ENCODE peak calls at places on chromosomes 4 and X, in eight cellular contexts. One of them, this sample, is unnamed.

GRCh38 chrX:129980540-129981206 is 1.8 kb upstream of the BCORL1 start:
- DNase-seq in cardiac muscle cell: peak; percentile 47
- DNase-seq in fibroblast of lung: no peak
- DNase-seq in Peyer's patch: peak; percentile 73
- DNase-seq in thyroid gland: peak; percentile 88
- DNase-seq in GM23248: peak; percentile 35
- DNase-seq in HCT116: no peak
- DNase-seq in brain microvascular endothelial cell: no peak
- DNase-seq in this sample: peak; percentile 45

GRCh38 chr4:67861513-67861912 is 22.3 kb downstream of the TMPRSS11D start:
- DNase-seq in HCT116: no peak
- DNase-seq in fibroblast of lung: no peak
- DNase-seq in Peyer's patch: no peak
- DNase-seq in thyroid gland: no peak
- DNase-seq in GM23248: peak; percentile 32
- DNase-seq in cardiac muscle cell: no peak
- DNase-seq in brain microvascular endothelial cell: no peak
- DNase-seq in this sample: no peak

GRCh38 chr4:15848191-15848842 is 70.2 kb downstream of the CD38 start:
- DNase-seq in GM23248: no peak
- DNase-seq in brain microvascular endothelial cell: no peak
- DNase-seq in fibroblast of lung: no peak
- DNase-seq in cardiac muscle cell: no peak
- DNase-seq in HCT116: peak; percentile 10
- DNase-seq in Peyer's patch: no peak
- DNase-seq in thyroid gland: no peak
- DNase-seq in this sample: no peak

GRCh38 chrX:7068939-7069367 is 78.6 kb upstream of the STS start:
- DNase-seq in brain microvascular endothelial cell: peak; percentile 67
- DNase-seq in GM23248: peak; percentile 3
- DNase-seq in HCT116: no peak
- DNase-seq in fibroblast of lung: no peak
- DNase-seq in cardiac muscle cell: peak; percentile 13
- DNase-seq in thyroid gland: no peak
- DNase-seq in Peyer's patch: peak; percentile 53
- DNase-seq in this sample: no peak

GRCh38 chrX:28022371-28022770 is 41.1 kb upstream of the DCAF8L1 start:
- DNase-seq in brain microvascular endothelial cell: no peak
- DNase-seq in GM23248: no peak
- DNase-seq in cardiac muscle cell: peak; percentile 0
- DNase-seq in fibroblast of lung: no peak
- DNase-seq in HCT116: no peak
- DNase-seq in thyroid gland: no peak
- DNase-seq in Peyer's patch: no peak
- DNase-seq in this sample: no peak

GRCh38 chrX:37786666-37787337 is 6.9 kb downstream of the CYBB start:
- DNase-seq in Peyer's patch: no peak
- DNase-seq in HCT116: no peak
- DNase-seq in thyroid gland: no peak
- DNase-seq in brain microvascular endothelial cell: no peak
- DNase-seq in cardiac muscle cell: no peak
- DNase-seq in GM23248: no peak
- DNase-seq in fibroblast of lung: no peak
- DNase-seq in this sample: peak; percentile 9

GRCh38 chrX:12210921-12211320 is 72.6 kb downstream of the FRMPD4 start:
- DNase-seq in thyroid gland: no peak
- DNase-seq in GM23248: peak; percentile 6
- DNase-seq in HCT116: no peak
- DNase-seq in fibroblast of lung: no peak
- DNase-seq in cardiac muscle cell: peak; percentile 11
- DNase-seq in Peyer's patch: no peak
- DNase-seq in brain microvascular endothelial cell: no peak
- DNase-seq in this sample: no peak

GRCh38 chr4:187301923-187302322 is 578.3 kb upstream of the FAT1 start:
- DNase-seq in Peyer's patch: no peak
- DNase-seq in thyroid gland: no peak
- DNase-seq in brain microvascular endothelial cell: no peak
- DNase-seq in fibroblast of lung: no peak
- DNase-seq in cardiac muscle cell: no peak
- DNase-seq in GM23248: no peak
- DNase-seq in HCT116: no peak
- DNase-seq in this sample: no peak

GRCh38 chr4:76386566-76387305 is 34.2 kb downstream of the CCDC158 start:
- DNase-seq in brain microvascular endothelial cell: no peak
- DNase-seq in HCT116: no peak
- DNase-seq in thyroid gland: no peak
- DNase-seq in fibroblast of lung: peak; percentile 7
- DNase-seq in cardiac muscle cell: peak; percentile 35
- DNase-seq in GM23248: no peak
- DNase-seq in Peyer's patch: no peak
- DNase-seq in this sample: no peak

GRCh38 chr4:182875471-182875870 is 41.7 kb downstream of the DCTD start:
- DNase-seq in thyroid gland: no peak
- DNase-seq in Peyer's patch: no peak
- DNase-seq in HCT116: no peak
- DNase-seq in cardiac muscle cell: no peak
- DNase-seq in brain microvascular endothelial cell: no peak
- DNase-seq in GM23248: no peak
- DNase-seq in fibroblast of lung: no peak
- DNase-seq in this sample: no peak

GRCh38 chr4:17186916-17187315 is 288.5 kb upstream of the LDB2 start:
- DNase-seq in thyroid gland: no peak
- DNase-seq in fibroblast of lung: no peak
- DNase-seq in cardiac muscle cell: no peak
- DNase-seq in GM23248: no peak
- DNase-seq in Peyer's patch: no peak
- DNase-seq in brain microvascular endothelial cell: no peak
- DNase-seq in HCT116: no peak
- DNase-seq in this sample: no peak

GRCh38 chrX:2430265-2430825 is 70.4 kb downstream of the DHRSX start:
- DNase-seq in brain microvascular endothelial cell: no peak
- DNase-seq in thyroid gland: no peak
- DNase-seq in HCT116: no peak
- DNase-seq in cardiac muscle cell: no peak
- DNase-seq in Peyer's patch: no peak
- DNase-seq in fibroblast of lung: peak; percentile 33
- DNase-seq in GM23248: no peak
- DNase-seq in this sample: no peak

GRCh38 chr4:41540687-41541086 is 2.7 kb downstream of the LIMCH1 start:
- DNase-seq in Peyer's patch: no peak
- DNase-seq in GM23248: no peak
- DNase-seq in cardiac muscle cell: no peak
- DNase-seq in thyroid gland: peak; percentile 72
- DNase-seq in brain microvascular endothelial cell: no peak
- DNase-seq in HCT116: no peak
- DNase-seq in fibroblast of lung: no peak
- DNase-seq in this sample: no peak

GRCh38 chr4:41538887-41539498 is 1.0 kb downstream of the LIMCH1 start:
- DNase-seq in brain microvascular endothelial cell: no peak
- DNase-seq in fibroblast of lung: no peak
- DNase-seq in cardiac muscle cell: no peak
- DNase-seq in thyroid gland: no peak
- DNase-seq in GM23248: peak; percentile 37
- DNase-seq in HCT116: no peak
- DNase-seq in Peyer's patch: no peak
- DNase-seq in this sample: no peak

GRCh38 chr4:41541697-41542096 is 3.7 kb downstream of the LIMCH1 start:
- DNase-seq in GM23248: peak; percentile 33
- DNase-seq in fibroblast of lung: peak; percentile 28
- DNase-seq in Peyer's patch: no peak
- DNase-seq in HCT116: no peak
- DNase-seq in brain microvascular endothelial cell: no peak
- DNase-seq in thyroid gland: no peak
- DNase-seq in cardiac muscle cell: peak; percentile 47
- DNase-seq in this sample: no peak

GRCh38 chr4:41538017-41538733 is at the start of gene LIMCH1:
- DNase-seq in Peyer's patch: peak; percentile 48
- DNase-seq in fibroblast of lung: peak; percentile 47
- DNase-seq in thyroid gland: peak; percentile 63
- DNase-seq in GM23248: peak; percentile 59
- DNase-seq in brain microvascular endothelial cell: no peak
- DNase-seq in HCT116: no peak
- DNase-seq in cardiac muscle cell: no peak
- DNase-seq in this sample: no peak

DNA sequence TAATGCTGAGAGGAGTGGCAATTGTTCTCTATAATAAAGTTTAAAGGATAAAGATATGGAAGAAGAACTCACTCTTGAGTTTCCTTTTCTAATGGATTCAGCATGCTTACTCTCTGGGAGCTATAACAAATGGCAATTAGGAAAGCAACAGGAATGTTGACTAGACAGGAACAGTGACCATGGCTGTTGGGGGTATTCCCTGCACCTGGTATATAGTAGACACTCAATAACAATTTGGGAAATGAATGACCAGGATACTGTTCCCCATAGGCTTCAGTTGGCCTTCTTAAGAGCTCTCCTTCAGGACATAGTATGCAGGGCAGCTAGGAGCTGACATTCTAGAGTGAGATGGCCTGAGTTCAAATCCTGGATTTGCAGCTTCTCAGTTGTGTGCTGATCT is 1.8 kb downstream of the LIMCH1 start:
- DNase-seq in GM23248: no peak
- DNase-seq in brain microvascular endothelial cell: no peak
- DNase-seq in HCT116: no peak
- DNase-seq in cardiac muscle cell: no peak
- DNase-seq in Peyer's patch: no peak
- DNase-seq in thyroid gland: no peak
- DNase-seq in fibroblast of lung: no peak
- DNase-seq in this sample: no peak
- H3K27ac ChIP-seq in GM23248: no peak overlapping the region
- H3K27ac ChIP-seq in brain microvascular endothelial cell: no peak overlapping the region
- H3K27ac ChIP-seq in HCT116: no peak overlapping the region
- H3K27ac ChIP-seq in cardiac muscle cell: no peak overlapping the region
- H3K27ac ChIP-seq in Peyer's patch: no peak overlapping the region
- H3K27ac ChIP-seq in thyroid gland: no peak overlapping the region
- H3K27ac ChIP-seq in fibroblast of lung: no peak overlapping the region
- H3K27ac ChIP-seq in this sample: no peak overlapping the region

GRCh38 chrX:19377799-19378198 is 34.1 kb downstream of the PDHA1 start:
- DNase-seq in HCT116: no peak
- DNase-seq in Peyer's patch: peak; percentile 37
- DNase-seq in GM23248: no peak
- DNase-seq in cardiac muscle cell: no peak
- DNase-seq in fibroblast of lung: no peak
- DNase-seq in brain microvascular endothelial cell: no peak
- DNase-seq in thyroid gland: no peak
- DNase-seq in this sample: no peak

GRCh38 chrX:19375546-19375945 is 31.8 kb downstream of the PDHA1 start:
- DNase-seq in thyroid gland: no peak
- DNase-seq in brain microvascular endothelial cell: no peak
- DNase-seq in fibroblast of lung: no peak
- DNase-seq in cardiac muscle cell: no peak
- DNase-seq in Peyer's patch: no peak
- DNase-seq in GM23248: no peak
- DNase-seq in HCT116: no peak
- DNase-seq in this sample: no peak

GRCh38 chrX:19372170-19373033 is 28.7 kb downstream of the PDHA1 start:
- DNase-seq in Peyer's patch: peak; percentile 81
- DNase-seq in cardiac muscle cell: peak; percentile 75
- DNase-seq in HCT116: peak; percentile 15
- DNase-seq in GM23248: peak; percentile 78
- DNase-seq in thyroid gland: peak; percentile 66
- DNase-seq in brain microvascular endothelial cell: peak; percentile 64
- DNase-seq in fibroblast of lung: peak; percentile 66
- DNase-seq in this sample: peak; percentile 32

DNA sequence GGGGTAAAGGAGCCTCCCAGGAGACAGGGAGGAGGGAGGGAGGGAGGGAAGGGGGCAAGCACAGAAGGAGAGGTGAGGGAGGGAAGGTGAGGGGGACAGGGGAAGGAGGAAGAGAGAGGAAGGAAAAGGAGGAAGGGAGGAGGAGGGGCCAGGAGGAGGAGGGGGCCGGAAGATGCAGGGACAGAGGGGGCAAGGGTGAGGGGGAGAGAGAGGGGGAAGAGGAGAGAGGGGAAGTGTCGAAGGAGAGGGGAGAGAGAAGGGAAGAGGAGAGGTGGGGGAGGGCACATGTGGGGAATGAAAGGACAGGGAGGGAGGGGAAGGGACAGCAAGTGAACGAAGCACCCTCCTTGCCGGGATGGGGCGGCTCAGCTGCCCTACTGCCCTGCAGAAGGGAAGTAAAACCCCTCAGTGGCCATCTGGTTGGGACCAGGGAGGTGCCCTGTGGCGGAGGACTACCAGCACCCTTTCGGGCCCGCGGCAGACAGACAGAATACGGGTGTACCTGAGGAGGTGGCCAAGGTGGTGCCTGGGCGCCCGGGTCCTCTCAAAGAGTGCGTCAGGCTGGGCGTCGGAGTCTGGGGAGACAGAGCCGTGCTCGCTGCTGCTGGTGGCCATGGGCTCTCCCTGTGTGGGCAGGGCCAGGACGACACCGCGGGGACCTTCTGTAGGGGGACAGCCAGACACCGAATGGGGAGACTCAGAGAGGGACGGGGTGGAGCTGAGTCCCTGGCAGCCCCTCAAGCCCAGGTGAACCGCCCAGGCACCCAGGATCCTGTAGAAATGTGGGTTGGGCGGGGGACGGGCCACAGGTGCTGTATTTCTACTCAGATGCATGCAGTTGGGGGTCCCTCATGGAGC is 29.5 kb downstream of the PDHA1 start:
- DNase-seq in thyroid gland: no peak
- DNase-seq in GM23248: no peak
- DNase-seq in HCT116: no peak
- DNase-seq in brain microvascular endothelial cell: no peak
- DNase-seq in Peyer's patch: no peak
- DNase-seq in cardiac muscle cell: no peak
- DNase-seq in fibroblast of lung: no peak
- DNase-seq in this sample: no peak
- H3K4me3 ChIP-seq in thyroid gland: no peak overlapping the region
- H3K4me3 ChIP-seq in GM23248: no peak overlapping the region
- H3K4me3 ChIP-seq in HCT116: no peak overlapping the region
- H3K4me3 ChIP-seq in brain microvascular endothelial cell: peak overlapping the region; percentile 45
- H3K4me3 ChIP-seq in Peyer's patch: peak overlapping the region; percentile 15
- H3K4me3 ChIP-seq in cardiac muscle cell: no peak overlapping the region
- H3K4me3 ChIP-seq in fibroblast of lung: peak overlapping the region; percentile 56
- H3K4me3 ChIP-seq in this sample: no peak overlapping the region

GRCh38 chr4:2141762-2142520 is 82.8 kb downstream of the NAT8L start:
- DNase-seq in HCT116: no peak
- DNase-seq in thyroid gland: peak; percentile 48
- DNase-seq in fibroblast of lung: peak; percentile 10
- DNase-seq in Peyer's patch: no peak
- DNase-seq in GM23248: no peak
- DNase-seq in cardiac muscle cell: peak; percentile 56
- DNase-seq in brain microvascular endothelial cell: no peak
- DNase-seq in this sample: no peak
- H3K27me3 ChIP-seq in HCT116: no peaks in the 10 kb centered on the region
- H3K27me3 ChIP-seq in thyroid gland: no peaks in the 10 kb centered on the region
- H3K27me3 ChIP-seq in fibroblast of lung: no peaks in the 10 kb centered on the region
- H3K27me3 ChIP-seq in Peyer's patch: no peaks in the 10 kb centered on the region
- H3K27me3 ChIP-seq in GM23248: no peaks in the 10 kb centered on the region
- H3K27me3 ChIP-seq in cardiac muscle cell: no peaks in the 10 kb centered on the region
- H3K27me3 ChIP-seq in brain microvascular endothelial cell: no peaks in the 10 kb centered on the region
- H3K27me3 ChIP-seq in this sample: no peaks in the 10 kb centered on the region

DNA sequence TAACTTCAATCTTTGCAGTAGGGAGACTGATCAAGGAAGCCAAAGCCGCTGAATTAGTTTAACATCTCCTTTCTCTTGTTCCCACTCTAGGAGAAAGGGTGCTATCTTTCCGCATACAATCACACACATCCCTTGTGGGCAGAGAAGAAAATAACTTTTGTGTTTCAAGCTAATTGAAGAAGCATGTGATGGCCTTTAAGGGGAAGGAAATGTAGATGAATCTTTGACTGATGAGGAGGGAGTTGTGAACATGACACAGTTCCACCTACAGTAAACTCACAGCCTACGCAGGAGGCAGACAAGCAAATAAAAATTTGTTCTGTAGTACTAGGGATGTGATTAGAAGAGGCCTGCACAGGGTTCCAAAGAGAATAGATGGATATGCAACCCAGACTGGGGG is 14.7 kb upstream of the SPATA4 start:
- DNase-seq in thyroid gland: no peak
- DNase-seq in fibroblast of lung: no peak
- DNase-seq in Peyer's patch: no peak
- DNase-seq in GM23248: no peak
- DNase-seq in cardiac muscle cell: no peak
- DNase-seq in HCT116: no peak
- DNase-seq in brain microvascular endothelial cell: no peak
- DNase-seq in this sample: no peak
- H3K27ac ChIP-seq in thyroid gland: no peak overlapping the region
- H3K27ac ChIP-seq in fibroblast of lung: no peak overlapping the region
- H3K27ac ChIP-seq in Peyer's patch: no peak overlapping the region
- H3K27ac ChIP-seq in GM23248: no peak overlapping the region
- H3K27ac ChIP-seq in cardiac muscle cell: no peak overlapping the region
- H3K27ac ChIP-seq in HCT116: no peak overlapping the region
- H3K27ac ChIP-seq in brain microvascular endothelial cell: no peak overlapping the region
- H3K27ac ChIP-seq in this sample: no peak overlapping the region